ENCODE peak calls at places on chromosomes 4 and X, in nine cellular contexts. One of them, this sample, is unnamed.

GRCh38 chr4:38155589-38156294 is 195.5 kb downstream of the PTTG2 start:
- DNase-seq in colonic mucosa: peak
- DNase-seq in IMR-90: no peak
- DNase-seq in GM23248: no peak
- DNase-seq in neuronal stem cell: no peak
- DNase-seq in fibroblast of lung: no peak
- DNase-seq in SK-N-MC: no peak
- DNase-seq in adipocyte: no peak
- DNase-seq in DND-41: no peak
- DNase-seq in this sample: no peak

GRCh38 chrX:121894756-121895155 is 847.3 kb downstream of the GLUD2 start:
- DNase-seq in colonic mucosa: no peak
- DNase-seq in IMR-90: no peak
- DNase-seq in GM23248: no peak
- DNase-seq in neuronal stem cell: no peak
- DNase-seq in fibroblast of lung: no peak
- DNase-seq in SK-N-MC: no peak
- DNase-seq in adipocyte: no peak
- DNase-seq in DND-41: no peak
- DNase-seq in this sample: no peak

GRCh38 chr4:97841512-97841911 is 301.8 kb downstream of the STPG2 start:
- DNase-seq in colonic mucosa: no peak
- DNase-seq in IMR-90: no peak
- DNase-seq in GM23248: no peak
- DNase-seq in neuronal stem cell: no peak
- DNase-seq in fibroblast of lung: no peak
- DNase-seq in SK-N-MC: no peak
- DNase-seq in adipocyte: no peak
- DNase-seq in DND-41: no peak
- DNase-seq in this sample: no peak

GRCh38 chr4:161926033-161926828 is 237.6 kb downstream of the FSTL5 start:
- DNase-seq in colonic mucosa: no peak
- DNase-seq in IMR-90: no peak
- DNase-seq in GM23248: no peak
- DNase-seq in neuronal stem cell: no peak
- DNase-seq in fibroblast of lung: peak
- DNase-seq in SK-N-MC: no peak
- DNase-seq in adipocyte: no peak
- DNase-seq in DND-41: no peak
- DNase-seq in this sample: no peak

GRCh38 chrX:25158635-25159034 is 142.9 kb upstream of the ARX start:
- DNase-seq in colonic mucosa: no peak
- DNase-seq in IMR-90: no peak
- DNase-seq in GM23248: peak
- DNase-seq in neuronal stem cell: no peak
- DNase-seq in fibroblast of lung: peak
- DNase-seq in SK-N-MC: no peak
- DNase-seq in adipocyte: no peak
- DNase-seq in DND-41: no peak
- DNase-seq in this sample: no peak

GRCh38 chr4:98262431-98262830 is 1.2 kb downstream of the RAP1GDS1 start:
- DNase-seq in colonic mucosa: peak
- DNase-seq in IMR-90: no peak
- DNase-seq in GM23248: peak
- DNase-seq in neuronal stem cell: no peak
- DNase-seq in fibroblast of lung: peak
- DNase-seq in SK-N-MC: no peak
- DNase-seq in adipocyte: peak
- DNase-seq in DND-41: no peak
- DNase-seq in this sample: peak

GRCh38 chr4:124633285-124633941 is 79.1 kb downstream of the ANKRD50 start:
- DNase-seq in colonic mucosa: no peak
- DNase-seq in IMR-90: peak
- DNase-seq in GM23248: no peak
- DNase-seq in neuronal stem cell: no peak
- DNase-seq in fibroblast of lung: no peak
- DNase-seq in SK-N-MC: no peak
- DNase-seq in adipocyte: peak
- DNase-seq in DND-41: no peak
- DNase-seq in this sample: no peak

GRCh38 chr4:121726642-121727268 is 30.0 kb upstream of the ANXA5 start:
- DNase-seq in colonic mucosa: no peak
- DNase-seq in IMR-90: peak
- DNase-seq in GM23248: peak
- DNase-seq in neuronal stem cell: peak
- DNase-seq in fibroblast of lung: peak
- DNase-seq in SK-N-MC: peak
- DNase-seq in adipocyte: peak
- DNase-seq in DND-41: no peak
- DNase-seq in this sample: peak

DNA sequence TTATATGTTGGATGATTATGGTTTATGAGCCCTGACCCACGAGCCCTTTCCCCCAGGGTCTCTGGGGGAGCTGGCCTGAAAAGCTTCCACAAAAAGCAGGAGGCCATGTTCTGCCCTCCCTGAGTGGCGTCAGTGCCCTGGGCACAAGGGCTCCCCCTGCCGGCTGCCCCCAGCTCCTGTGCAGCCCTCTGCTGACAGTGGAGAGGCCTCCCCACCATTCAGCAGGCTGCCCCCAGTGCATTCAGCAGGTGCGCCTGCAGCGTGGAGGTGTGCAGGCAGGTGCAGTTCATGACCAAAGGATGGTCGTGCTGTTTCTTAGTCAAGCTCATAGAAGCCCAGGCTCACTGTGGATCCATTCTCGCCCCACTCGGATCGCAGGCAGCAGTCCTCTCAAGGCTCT is 12.5 kb upstream of the S100P start:
- DNase-seq in colonic mucosa: no peak
- DNase-seq in IMR-90: no peak
- DNase-seq in GM23248: no peak
- DNase-seq in neuronal stem cell: no peak
- DNase-seq in fibroblast of lung: no peak
- DNase-seq in SK-N-MC: no peak
- DNase-seq in adipocyte: no peak
- DNase-seq in DND-41: no peak
- DNase-seq in this sample: peak
- H3K9ac ChIP-seq in colonic mucosa: no peak
- H3K9ac ChIP-seq in IMR-90: no peak
- H3K9ac ChIP-seq in GM23248: no peak
- H3K9ac ChIP-seq in neuronal stem cell: no peak
- H3K9ac ChIP-seq in fibroblast of lung: no peak
- H3K9ac ChIP-seq in SK-N-MC: no peak
- H3K9ac ChIP-seq in adipocyte: no peak
- H3K9ac ChIP-seq in DND-41: no peak
- H3K9ac ChIP-seq in this sample: no peak

DNA sequence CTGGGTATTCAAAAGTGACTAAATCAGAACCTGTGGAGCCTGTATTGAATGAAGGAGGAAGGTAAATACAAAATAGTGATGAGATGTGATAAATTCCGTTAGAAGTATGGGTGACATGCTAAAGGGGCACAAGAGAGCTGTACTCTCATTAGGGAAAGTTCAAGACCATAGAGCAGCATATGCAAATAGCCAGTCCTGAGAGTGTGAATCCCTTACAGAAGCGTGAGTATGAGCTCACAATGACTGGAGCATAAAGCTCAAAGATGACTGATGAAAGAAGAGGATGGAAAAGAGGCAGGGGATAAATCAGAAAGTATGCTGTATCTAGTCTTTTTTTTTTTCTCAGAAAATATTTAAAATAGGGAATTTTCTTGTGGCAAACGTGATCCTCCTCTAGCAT is 12.1 kb upstream of the NPFFR2 start:
- DNase-seq in colonic mucosa: no peak
- DNase-seq in IMR-90: no peak
- DNase-seq in GM23248: no peak
- DNase-seq in neuronal stem cell: no peak
- DNase-seq in fibroblast of lung: no peak
- DNase-seq in SK-N-MC: no peak
- DNase-seq in adipocyte: no peak
- DNase-seq in DND-41: no peak
- DNase-seq in this sample: no peak
- H3K9ac ChIP-seq in colonic mucosa: no peak
- H3K9ac ChIP-seq in IMR-90: no peak
- H3K9ac ChIP-seq in GM23248: no peak
- H3K9ac ChIP-seq in neuronal stem cell: no peak
- H3K9ac ChIP-seq in fibroblast of lung: no peak
- H3K9ac ChIP-seq in SK-N-MC: no peak
- H3K9ac ChIP-seq in adipocyte: no peak
- H3K9ac ChIP-seq in DND-41: no peak
- H3K9ac ChIP-seq in this sample: no peak

DNA sequence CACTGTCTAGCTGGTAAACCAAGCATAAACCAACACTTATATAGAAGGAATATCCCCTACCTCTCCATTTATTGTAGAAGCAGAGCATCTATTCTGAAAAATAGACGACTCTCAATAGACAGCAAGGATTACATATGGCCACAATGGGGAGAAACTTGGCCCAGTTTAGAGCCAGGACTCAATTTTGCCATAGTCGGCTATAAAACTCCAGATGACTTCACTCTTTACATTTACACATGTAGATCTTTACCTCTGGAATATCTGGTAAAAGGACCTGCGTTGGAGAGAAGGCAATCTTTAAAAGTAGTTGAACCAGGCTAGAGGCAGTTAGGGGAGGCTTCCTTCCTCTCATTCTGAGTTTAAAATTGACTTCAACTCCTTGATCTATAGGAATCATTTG is 77.3 kb downstream of the HMGB2 start:
- DNase-seq in colonic mucosa: no peak
- DNase-seq in IMR-90: no peak
- DNase-seq in GM23248: no peak
- DNase-seq in neuronal stem cell: no peak
- DNase-seq in fibroblast of lung: no peak
- DNase-seq in SK-N-MC: no peak
- DNase-seq in adipocyte: no peak
- DNase-seq in DND-41: no peak
- DNase-seq in this sample: no peak
- H3K9ac ChIP-seq in colonic mucosa: no peak
- H3K9ac ChIP-seq in IMR-90: no peak
- H3K9ac ChIP-seq in GM23248: no peak
- H3K9ac ChIP-seq in neuronal stem cell: no peak
- H3K9ac ChIP-seq in fibroblast of lung: no peak
- H3K9ac ChIP-seq in SK-N-MC: no peak
- H3K9ac ChIP-seq in adipocyte: no peak
- H3K9ac ChIP-seq in DND-41: no peak
- H3K9ac ChIP-seq in this sample: no peak

DNA sequence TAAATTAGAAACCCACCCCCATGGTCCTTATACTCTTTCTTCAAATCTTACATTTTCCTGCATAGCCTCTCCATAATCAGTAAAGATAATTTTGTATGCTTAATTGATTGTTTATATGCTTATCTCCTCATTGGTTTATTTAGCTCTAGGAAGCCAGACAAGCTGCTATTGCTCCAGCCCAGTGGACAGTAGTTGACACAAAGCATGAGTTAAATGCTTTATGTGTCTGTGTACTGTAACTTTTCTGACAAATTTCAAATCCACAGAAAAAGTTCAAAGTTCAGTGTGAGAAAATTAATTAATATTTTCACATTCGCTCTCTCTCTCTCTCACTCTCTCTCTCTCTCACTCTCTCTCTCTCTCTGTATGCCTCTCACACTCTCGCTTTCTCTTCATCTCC is 181.7 kb downstream of the GABRB1 start:
- DNase-seq in colonic mucosa: no peak
- DNase-seq in IMR-90: peak
- DNase-seq in GM23248: no peak
- DNase-seq in neuronal stem cell: no peak
- DNase-seq in fibroblast of lung: no peak
- DNase-seq in SK-N-MC: no peak
- DNase-seq in adipocyte: no peak
- DNase-seq in DND-41: no peak
- DNase-seq in this sample: no peak
- H3K9ac ChIP-seq in colonic mucosa: no peak
- H3K9ac ChIP-seq in IMR-90: no peak
- H3K9ac ChIP-seq in GM23248: no peak
- H3K9ac ChIP-seq in neuronal stem cell: no peak
- H3K9ac ChIP-seq in fibroblast of lung: no peak
- H3K9ac ChIP-seq in SK-N-MC: no peak
- H3K9ac ChIP-seq in adipocyte: no peak
- H3K9ac ChIP-seq in DND-41: no peak
- H3K9ac ChIP-seq in this sample: no peak

GRCh38 chr4:189785257-189785656 is 155.4 kb upstream of the FRG1 start:
- DNase-seq in colonic mucosa: no peak
- DNase-seq in IMR-90: no peak
- DNase-seq in GM23248: no peak
- DNase-seq in neuronal stem cell: no peak
- DNase-seq in fibroblast of lung: no peak
- DNase-seq in SK-N-MC: no peak
- DNase-seq in adipocyte: no peak
- DNase-seq in DND-41: peak
- DNase-seq in this sample: peak
- H3K9ac ChIP-seq in colonic mucosa: no peak
- H3K9ac ChIP-seq in IMR-90: no peak
- H3K9ac ChIP-seq in GM23248: no peak
- H3K9ac ChIP-seq in neuronal stem cell: no peak
- H3K9ac ChIP-seq in fibroblast of lung: no peak
- H3K9ac ChIP-seq in SK-N-MC: no peak
- H3K9ac ChIP-seq in adipocyte: no peak
- H3K9ac ChIP-seq in DND-41: no peak
- H3K9ac ChIP-seq in this sample: no peak